ENCODE peak calls at places on chromosome 1, in seven cellular contexts. G is stimulated activated CD4-positive, alpha-beta T cell treated with anti-CD3 and anti-CD28 coated beads, Interleukin-15, amount 100 ng/mL, for 48 hours; W is foreskin fibroblast; L is mucosa of gallbladder; Q is left colon; D is stimulated activated CD8-positive, alpha-beta memory T cell treated with anti-CD3 and anti-CD28 coated beads, Interleukin-4, amount 100 ng/mL, for 48 hours; U is OCI-M1. S is an unnamed sample.

GRCh38 chr1:92065042-92065441 is 10.2 kb downstream of the SETSIP start:
- DNase-seq in G (no peak), W (no peak), L (no peak), Q (no peak), D (no peak), U (peak), S (no peak)

GRCh38 chr1:112937495-112937894 is 18.5 kb downstream of the SLC16A1 start:
- DNase-seq in G (no peak), W (no peak), L (no peak), Q (no peak), D (no peak), U (peak), S (no peak)

GRCh38 chr1:152107984-152108898 is 7.0 kb downstream of the TCHH start:
- DNase-seq in G (no peak), W (peak), L (no peak), Q (peak), D (no peak), U (no peak), S (no peak)

GRCh38 chr1:116855220-116855619 is 54.5 kb upstream of the PTGFRN start:
- DNase-seq in G (no peak), W (no peak), L (peak), Q (peak), D (no peak), U (no peak), S (peak)

GRCh38 chr1:65319754-65320153 is 10.4 kb downstream of the DNAJC6 start:
- DNase-seq in G (no peak), W (no peak), L (no peak), Q (no peak), D (no peak), U (no peak), S (no peak)

GRCh38 chr1:172141351-172142000 is 279.0 kb upstream of the C1orf105 start:
- DNase-seq in G (no peak), W (no peak), L (no peak), Q (no peak), D (no peak), U (no peak), S (no peak)

GRCh38 chr1:113836534-113836933 is 24.3 kb upstream of the RSBN1 start:
- DNase-seq in G (no peak), W (no peak), L (no peak), Q (no peak), D (no peak), U (no peak), S (no peak)

GRCh38 chr1:6923012-6923805 is 138.0 kb downstream of the CAMTA1 start:
- DNase-seq in G (no peak), W (no peak), L (no peak), Q (no peak), D (no peak), U (no peak), S (no peak)

GRCh38 chr1:219498666-219499065 is 114.2 kb downstream of the ZC3H11B start:
- DNase-seq in G (no peak), W (peak), L (peak), Q (no peak), D (no peak), U (no peak), S (no peak)

GRCh38 chr1:216502528-216503162 is 79.4 kb upstream of the USH2A start:
- DNase-seq in G (no peak), W (no peak), L (no peak), Q (no peak), D (no peak), U (no peak), S (no peak)

GRCh38 chr1:23422313-23422877 is 2.2 kb downstream of the TCEA3 start:
- DNase-seq in G (no peak), W (peak), L (peak), Q (peak), D (peak), U (peak), S (peak)

S was measured in stomach.